ENCODE peak calls at places on chromosomes 13 and 19, in four cellular contexts. One of them, this sample, is unnamed.

GRCh38 chr13:113448545-113448884 is 4.8 kb downstream of the ADPRHL1 start:
- DNase-seq in IMR-90: no peak
- DNase-seq in H1: no peak
- DNase-seq in H9: peak
- DNase-seq in this sample: peak

GRCh38 chr19:58154679-58155648 is 4.4 kb upstream of the ZNF329 start:
- DNase-seq in IMR-90: peak
- DNase-seq in H1: peak
- DNase-seq in H9: peak
- DNase-seq in this sample: peak

GRCh38 chr13:27599845-27600553 is 20.3 kb downstream of the LNX2 start:
- DNase-seq in IMR-90: peak
- DNase-seq in H9: no peak
- DNase-seq in H1: no peak
- DNase-seq in this sample: peak

GRCh38 chr19:50568321-50569022 is at the start of gene LRRC4B:
- DNase-seq in H1: no peak
- DNase-seq in H9: peak
- DNase-seq in IMR-90: no peak
- DNase-seq in this sample: peak

GRCh38 chr13:41812851-41813250 is 148.1 kb downstream of the VWA8 start:
- DNase-seq in H9: no peak
- DNase-seq in IMR-90: no peak
- DNase-seq in H1: no peak
- DNase-seq in this sample: no peak

GRCh38 chr19:8069116-8069973 is 16.8 kb downstream of the CCL25 start:
- DNase-seq in H1: peak
- DNase-seq in H9: no peak
- DNase-seq in IMR-90: no peak
- DNase-seq in this sample: peak

GRCh38 chr13:94268661-94269060 is 210.8 kb downstream of the DCT start:
- DNase-seq in H1: no peak
- DNase-seq in IMR-90: peak
- DNase-seq in H9: no peak
- DNase-seq in this sample: no peak

GRCh38 chr13:29137016-29137415 is 316.9 kb downstream of the MTUS2 start:
- DNase-seq in H9: no peak
- DNase-seq in IMR-90: no peak
- DNase-seq in H1: no peak
- DNase-seq in this sample: no peak

GRCh38 chr19:38321646-38322323 is 2.1 kb downstream of the KCNK6 start:
- DNase-seq in H1: no peak
- DNase-seq in IMR-90: peak
- DNase-seq in H9: no peak
- DNase-seq in this sample: no peak

GRCh38 chr19:42323852-42324654 is 1.4 kb upstream of the MEGF8 start:
- DNase-seq in IMR-90: no peak
- DNase-seq in H9: no peak
- DNase-seq in H1: no peak
- DNase-seq in this sample: peak

GRCh38 chr13:98731925-98732324 is 20.5 kb downstream of the SLC15A1 start:
- DNase-seq in IMR-90: no peak
- DNase-seq in H1: no peak
- DNase-seq in H9: no peak
- DNase-seq in this sample: no peak

GRCh38 chr13:99922631-99923404 is 48.7 kb downstream of the ZIC5 start:
- DNase-seq in H9: no peak
- DNase-seq in H1: no peak
- DNase-seq in IMR-90: no peak
- DNase-seq in this sample: no peak
- H4K5ac ChIP-seq in H9: no peak
- H4K5ac ChIP-seq in H1: no peak
- H4K5ac ChIP-seq in IMR-90: no peak
- H4K5ac ChIP-seq in this sample: no peak

DNA sequence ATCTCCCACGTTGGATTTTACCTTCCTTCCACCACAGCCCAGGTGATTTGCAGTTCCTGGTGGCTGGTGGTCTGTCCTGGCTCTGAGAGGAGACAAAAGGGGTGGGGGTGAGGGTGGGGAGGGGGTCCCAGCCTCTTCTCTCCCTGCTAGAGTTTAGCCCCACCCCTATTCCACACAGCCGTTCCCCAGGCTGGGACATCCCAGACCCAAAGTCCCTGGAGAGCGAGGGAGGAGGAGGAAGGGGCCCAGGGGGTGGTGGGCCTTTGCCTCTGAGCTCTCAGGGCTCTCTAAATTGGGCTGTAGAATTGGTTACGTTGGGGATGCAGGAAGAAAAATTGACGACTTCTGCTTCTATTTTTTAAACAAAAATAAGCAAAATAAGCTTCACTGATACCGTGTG is 81.9 kb downstream of the SLC6A16 start:
- DNase-seq in H9: no peak
- DNase-seq in H1: no peak
- DNase-seq in IMR-90: no peak
- DNase-seq in this sample: no peak
- H3K4me2 ChIP-seq in H9: no peak
- H3K4me2 ChIP-seq in H1: no peak
- H3K4me2 ChIP-seq in IMR-90: no peak
- H3K4me2 ChIP-seq in this sample: no peak

DNA sequence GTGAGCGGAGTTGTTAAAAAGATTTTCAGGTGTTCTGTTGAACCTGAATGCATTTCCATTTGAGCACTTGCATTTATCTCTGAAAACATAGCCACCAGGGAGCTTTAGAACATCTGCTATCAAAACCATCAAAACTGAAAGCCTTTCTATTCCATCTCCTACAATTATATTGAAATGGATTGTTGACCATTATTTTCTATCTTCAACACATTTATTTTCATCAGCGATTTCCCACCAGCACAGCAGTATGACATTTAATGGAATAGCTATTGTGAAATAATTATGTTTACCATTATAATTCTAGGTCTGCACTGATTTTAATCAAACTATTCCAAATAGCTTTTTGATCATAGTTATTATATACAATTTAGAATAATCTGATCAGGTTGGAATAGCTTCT is 269.0 kb downstream of the FGF14 start:
- DNase-seq in H1: no peak
- DNase-seq in H9: no peak
- DNase-seq in IMR-90: no peak
- DNase-seq in this sample: no peak
- H4K5ac ChIP-seq in H1: no peak
- H4K5ac ChIP-seq in H9: no peak
- H4K5ac ChIP-seq in IMR-90: no peak
- H4K5ac ChIP-seq in this sample: no peak

DNA sequence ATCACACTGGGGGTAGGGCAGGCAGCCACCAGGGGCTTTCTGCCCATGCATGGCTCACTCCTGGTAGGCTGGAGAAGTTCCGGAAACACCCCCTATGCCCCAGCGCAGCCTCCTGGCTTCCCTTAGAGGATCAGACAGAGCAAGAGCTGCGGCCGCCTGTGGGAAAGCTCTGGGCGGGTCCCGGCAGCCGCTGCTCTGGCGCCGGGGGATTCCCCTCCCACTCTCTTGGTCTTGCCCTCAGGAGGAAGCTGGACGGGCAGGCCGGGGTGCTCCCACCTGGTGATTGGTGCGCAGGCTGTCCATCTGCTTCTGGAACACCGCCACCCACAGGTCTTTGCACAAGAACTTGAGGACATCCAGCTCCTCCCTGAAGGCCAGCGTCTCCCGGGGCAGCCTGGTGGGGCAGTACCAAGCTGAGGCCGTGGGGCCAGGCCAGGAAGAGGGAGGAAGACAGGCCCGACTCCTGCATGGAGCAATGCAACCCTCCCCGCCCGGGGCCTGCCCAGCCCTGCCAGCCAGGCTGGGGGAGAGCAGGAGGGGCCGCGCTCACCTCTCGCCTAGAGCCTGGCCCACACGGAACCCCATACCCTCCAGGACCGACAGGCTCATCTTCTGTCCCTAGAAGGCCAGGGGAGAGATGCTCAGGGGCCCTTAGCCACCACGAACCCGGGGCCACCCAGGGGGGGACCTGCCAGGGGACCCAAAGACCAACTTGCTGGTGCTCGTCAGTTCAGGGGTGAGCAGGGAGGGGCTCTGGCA is 4.0 kb upstream of the NKPD1 start:
- DNase-seq in H9: peak
- DNase-seq in IMR-90: peak
- DNase-seq in H1: peak
- DNase-seq in this sample: peak
- H3K4me2 ChIP-seq in H9: no peak
- H3K4me2 ChIP-seq in IMR-90: no peak
- H3K4me2 ChIP-seq in H1: no peak
- H3K4me2 ChIP-seq in this sample: no peak

GRCh38 chr13:60572855-60573254 is 175.8 kb downstream of the TDRD3 start:
- DNase-seq in IMR-90: no peak
- DNase-seq in H9: peak
- DNase-seq in H1: no peak
- DNase-seq in this sample: peak
- H4K5ac ChIP-seq in IMR-90: no peak
- H4K5ac ChIP-seq in H9: no peak
- H4K5ac ChIP-seq in H1: peak
- H4K5ac ChIP-seq in this sample: no peak

This sample was measured in mesendoderm.